ENCODE peak calls at places on chromosomes 5 and 9, in ten cellular contexts. C is erythroblast, U is sigmoid colon, Z is spleen, W is NB4, E is uterus, F is esophagus squamous epithelium, X is body of pancreas, R is IMR-90, B is A549. V is an unnamed sample.

GRCh38 chr9:108053555-108054061 is 564.0 kb upstream of the KLF4 start:
- DNase-seq in C (no peak), U (peak; percentile 92), Z (no peak), W (no peak), E (peak; percentile 85), F (no peak), X (peak; percentile 77), R (peak; percentile 80), B (no peak), V (no peak)

GRCh38 chr5:80985600-80986228 is 25.6 kb downstream of the RASGRF2 start:
- DNase-seq in C (no peak), U (no peak), Z (no peak), W (no peak), E (no peak), F (no peak), X (no peak), R (no peak), B (no peak), V (no peak)

GRCh38 chr9:123119566-123119965 is 86.1 kb downstream of the GPR21 start:
- DNase-seq in C (no peak), U (no peak), Z (no peak), W (no peak), E (no peak), F (no peak), X (no peak), R (no peak), B (no peak), V (no peak)

GRCh38 chr9:37035472-37036236 is 1.6 kb upstream of the PAX5 start:
- DNase-seq in C (peak; percentile 40), U (no peak), Z (peak; percentile 80), W (peak; percentile 16), E (no peak), F (no peak), X (no peak), R (no peak), B (no peak), V (peak; percentile 32)

GRCh38 chr5:61256474-61256873 is 75.6 kb upstream of the ZSWIM6 start:
- DNase-seq in C (no peak), U (no peak), Z (no peak), W (no peak), E (no peak), F (no peak), X (peak; percentile 98), R (no peak), B (no peak), V (no peak)

GRCh38 chr9:74277532-74277931 is 219.6 kb upstream of the RORB start:
- DNase-seq in C (no peak), U (no peak), Z (no peak), W (no peak), E (no peak), F (no peak), X (no peak), R (no peak), B (no peak), V (peak; percentile 10)

GRCh38 chr9:94656190-94656589 is 16.9 kb upstream of the FBP1 start:
- DNase-seq in C (no peak), U (no peak), Z (peak; percentile 79), W (peak; percentile 91), E (no peak), F (peak; percentile 17), X (peak; percentile 14), R (no peak), B (no peak), V (peak; percentile 27)

GRCh38 chr9:110432253-110432652 is 94.6 kb upstream of the TXNDC8 start:
- DNase-seq in C (peak; percentile 80), U (no peak), Z (no peak), W (no peak), E (no peak), F (no peak), X (no peak), R (peak; percentile 71), B (no peak), V (no peak)

GRCh38 chr9:124013263-124014211 is 2.0 kb downstream of the LHX2 start:
- DNase-seq in C (no peak), U (no peak), Z (peak; percentile 47), W (no peak), E (no peak), F (no peak), X (no peak), R (no peak), B (no peak), V (no peak)

GRCh38 chr5:94524841-94525697 is 93.3 kb downstream of the KIAA0825 start:
- DNase-seq in C (peak; percentile 55), U (no peak), Z (no peak), W (peak; percentile 62), E (no peak), F (no peak), X (no peak), R (peak; percentile 30), B (peak; percentile 53), V (no peak)

GRCh38 chr9:114968710-114969109 is 38.3 kb upstream of the TNFSF8 start:
- DNase-seq in C (no peak), U (no peak), Z (no peak), W (peak; percentile 87), E (no peak), F (no peak), X (no peak), R (peak; percentile 17), B (no peak), V (no peak)

GRCh38 chr5:39177629-39177959 is 41.8 kb downstream of the FYB1 start:
- DNase-seq in C (no peak), U (no peak), Z (no peak), W (peak; percentile 86), E (no peak), F (no peak), X (no peak), R (no peak), B (no peak), V (no peak)

GRCh38 chr5:79464695-79465332 is 49.1 kb downstream of the HOMER1 start:
- DNase-seq in C (peak; percentile 60), U (no peak), Z (no peak), W (peak; percentile 51), E (no peak), F (no peak), X (no peak), R (peak; percentile 53), B (peak; percentile 21), V (peak; percentile 4)

GRCh38 chr5:68176253-68176652 is 39.3 kb upstream of the PIK3R1 start:
- DNase-seq in C (no peak), U (no peak), Z (no peak), W (no peak), E (no peak), F (no peak), X (no peak), R (no peak), B (no peak), V (no peak)

GRCh38 chr5:68171101-68171558 is 44.4 kb upstream of the PIK3R1 start:
- DNase-seq in C (no peak), U (peak; percentile 98), Z (no peak), W (no peak), E (peak; percentile 84), F (no peak), X (peak; percentile 52), R (peak; percentile 11), B (no peak), V (no peak)

GRCh38 chr5:68172314-68172713 is 43.2 kb upstream of the PIK3R1 start:
- DNase-seq in C (no peak), U (peak; percentile 73), Z (no peak), W (no peak), E (peak; percentile 49), F (no peak), X (peak; percentile 20), R (no peak), B (no peak), V (no peak)

GRCh38 chr5:68169898-68170297 is 45.7 kb upstream of the PIK3R1 start:
- DNase-seq in C (no peak), U (peak; percentile 84), Z (no peak), W (no peak), E (peak; percentile 83), F (no peak), X (no peak), R (no peak), B (no peak), V (no peak)

GRCh38 chr5:68173007-68173406 is 42.5 kb upstream of the PIK3R1 start:
- DNase-seq in C (no peak), U (no peak), Z (no peak), W (no peak), E (peak; percentile 41), F (no peak), X (no peak), R (no peak), B (no peak), V (no peak)
- TF ChIP-seq POLR2A in C (no peak), U (no peak), Z (no peak), W (no peak), E (no peak), F (no peak), X (no peak), R (no peak), B (no peak), V (no peak)

DNA sequence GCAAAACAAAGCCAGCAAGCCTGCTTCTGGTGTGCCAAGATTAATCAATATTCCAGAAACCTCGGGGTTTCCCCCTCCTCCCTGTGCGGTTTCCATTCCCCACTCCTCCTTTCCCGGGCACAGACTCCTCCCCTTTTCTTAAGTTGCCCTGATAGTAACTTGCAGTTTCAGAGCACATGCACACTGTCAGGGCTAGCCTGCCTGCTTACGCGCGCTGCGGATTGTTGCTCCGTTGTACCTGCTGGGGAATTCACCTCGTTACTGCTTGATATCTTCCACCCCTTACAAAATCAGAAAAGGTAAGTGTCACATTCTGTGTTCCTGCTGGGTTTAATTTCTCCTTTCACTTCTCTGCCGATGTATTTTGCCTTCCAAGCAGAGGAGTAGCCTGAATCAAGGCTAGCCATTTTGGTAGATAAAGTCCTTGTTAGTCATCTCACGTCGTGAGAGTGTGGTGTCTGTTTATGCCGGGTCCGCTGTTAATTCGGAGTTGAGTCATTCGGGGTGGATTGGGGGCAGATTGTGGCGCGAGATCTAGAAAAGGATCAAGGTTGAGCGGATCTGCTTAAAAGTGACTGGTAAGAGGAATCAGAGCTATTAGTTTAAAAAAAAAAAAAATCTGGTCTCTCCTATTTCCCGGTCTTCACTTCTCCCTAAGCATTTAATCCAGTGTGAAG is at the start of gene SLC1A3:
- DNase-seq in C (peak; percentile 41), U (peak; percentile 74), Z (peak; percentile 80), W (peak; percentile 73), E (peak; percentile 20), F (no peak), X (peak; percentile 74), R (peak; percentile 68), B (peak; percentile 24), V (no peak)
- TF ChIP-seq POLR2A in C (no peak), U (peak; percentile 37), Z (no peak), W (peak; percentile 48), E (peak; percentile 23), F (peak; percentile 20), X (no peak), R (no peak), B (no peak), V (no peak)

DNA sequence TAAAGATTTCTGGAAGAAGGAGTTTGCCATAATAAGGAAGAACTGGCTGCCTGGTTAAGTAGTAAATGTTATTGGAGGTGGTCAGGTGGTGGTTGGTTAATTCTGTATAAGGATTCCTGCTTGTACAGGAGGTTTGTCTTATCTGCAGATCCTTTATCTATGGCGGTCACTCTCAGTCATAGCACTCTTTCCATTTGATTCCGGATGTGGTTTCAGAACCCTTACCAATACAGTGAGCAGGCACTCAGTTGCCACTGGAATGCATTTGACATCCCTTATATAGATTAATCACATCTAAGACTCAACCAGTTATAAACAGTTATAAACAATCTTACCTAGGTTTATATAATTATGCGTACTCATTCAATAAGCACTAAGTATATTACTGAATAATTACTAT is 50.4 kb downstream of the RAD50 start:
- DNase-seq in C (no peak), U (no peak), Z (no peak), W (no peak), E (no peak), F (no peak), X (no peak), R (no peak), B (no peak), V (no peak)
- TF ChIP-seq POLR2A in C (no peak), U (no peak), Z (no peak), W (no peak), E (no peak), F (no peak), X (no peak), R (no peak), B (no peak), V (no peak)

GRCh38 chr5:176416123-176416924 is at the start of gene CLTB:
- DNase-seq in C (peak; percentile 96), U (peak; percentile 95), Z (peak; percentile 99), W (peak; percentile 88), E (peak; percentile 93), F (no peak), X (peak; percentile 95), R (peak; percentile 78), B (peak; percentile 87), V (peak; percentile 90)
- TF ChIP-seq POLR2A in C (peak; percentile 68), U (no peak), Z (no peak), W (peak; percentile 32), E (peak; percentile 97), F (peak; percentile 93), X (peak; percentile 87), R (peak; percentile 72), B (peak; percentile 48), V (peak; percentile 64)